ENCODE peak calls at places on chromosomes 2 and 18, in seven cellular contexts. K is hepatocyte, X is OCI-LY7, P is cardiac muscle cell, L is small intestine, E is aorta, N is IMR-90. C is an unnamed sample. For H3K36me3, the result is how much of the 10 kb centered on the place peaks cover.

GRCh38 chr18:6054443-6054842 is 159.1 kb upstream of the TMEM200C start:
- DNase-seq in P (peak), E (no peak), N (no peak), L (no peak), X (no peak), K (no peak), C (no peak)

GRCh38 chr2:209471037-209471436 is 47.2 kb downstream of the MAP2 start:
- DNase-seq in E (no peak), P (no peak), L (no peak), K (no peak), N (peak), X (no peak), C (no peak)

GRCh38 chr18:62883937-62884735 is 168.8 kb downstream of the PHLPP1 start:
- DNase-seq in X (no peak), E (no peak), K (no peak), L (no peak), P (no peak), N (no peak), C (no peak)

GRCh38 chr2:57878573-57878910 is 168.1 kb upstream of the VRK2 start:
- DNase-seq in L (no peak), E (no peak), P (no peak), N (no peak), X (no peak), K (no peak), C (no peak)

GRCh38 chr2:239608723-239609122 is 207.9 kb upstream of the HDAC4 start:
- DNase-seq in L (no peak), P (no peak), X (no peak), N (no peak), K (no peak), E (no peak), C (no peak)

GRCh38 chr2:159371506-159371905 is 85.0 kb upstream of the WDSUB1 start:
- DNase-seq in N (no peak), K (no peak), L (no peak), E (no peak), X (no peak), P (no peak), C (no peak)

GRCh38 chr2:159933040-159933726 is 129.2 kb downstream of the PLA2R1 start:
- DNase-seq in P (no peak), N (no peak), X (no peak), L (no peak), E (no peak), K (no peak), C (no peak)

GRCh38 chr2:97911922-97912575 is 83.7 kb downstream of the TMEM131 start:
- DNase-seq in L (peak), N (no peak), P (no peak), X (no peak), E (no peak), K (no peak), C (no peak)

GRCh38 chr2:12730265-12730664 is 13.5 kb downstream of the TRIB2 start:
- DNase-seq in K (no peak), P (no peak), E (no peak), N (no peak), X (no peak), L (peak), C (no peak)

GRCh38 chr2:239465017-239466001 is 64.5 kb upstream of the HDAC4 start:
- DNase-seq in N (no peak), X (no peak), P (no peak), E (peak), L (peak), K (no peak), C (peak)

GRCh38 chr18:5110288-5110687 is 86.8 kb downstream of the AKAIN1 start:
- DNase-seq in K (no peak), N (no peak), P (no peak), E (no peak), X (no peak), L (no peak), C (no peak)

GRCh38 chr2:104402825-104403224 is 451.1 kb upstream of the POU3F3 start:
- DNase-seq in P (no peak), X (no peak), L (no peak), K (no peak), E (no peak), N (no peak), C (no peak)

GRCh38 chr2:60796573-60797509 is 40.8 kb downstream of the PAPOLG start:
- DNase-seq in K (no peak), P (no peak), E (no peak), L (peak), N (peak), X (peak), C (no peak)

GRCh38 chr2:53913721-53914120 is 54.0 kb upstream of the GPR75 start:
- DNase-seq in N (peak), E (no peak), K (no peak), P (no peak), X (peak), L (no peak), C (no peak)

GRCh38 chr2:74762789-74763188 is 71.1 kb upstream of the HK2 start:
- DNase-seq in E (no peak), N (no peak), K (no peak), P (peak), L (no peak), X (peak), C (no peak)

GRCh38 chr18:26483633-26484032 is 64.7 kb downstream of the KCTD1 start:
- DNase-seq in L (peak), X (no peak), N (no peak), E (no peak), K (peak), P (no peak), C (no peak)

GRCh38 chr2:159111346-159111922 is 143.0 kb downstream of the TANC1 start:
- DNase-seq in P (no peak), X (no peak), L (no peak), K (no peak), N (no peak), E (no peak), C (no peak)

GRCh38 chr2:46818141-46818552 is 97.5 kb downstream of the MCFD2 start:
- DNase-seq in N (no peak), L (no peak), P (peak), X (no peak), E (peak), K (no peak), C (peak)
- H3K27ac ChIP-seq in N (no peak), L (no peak), P (peak), X (no peak), E (no peak), K (no peak), C (peak)

GRCh38 chr2:225196579-225196978 is 154.3 kb upstream of the DOCK10 start:
- DNase-seq in X (no peak), N (peak), E (no peak), L (no peak), K (no peak), P (no peak), C (no peak)

GRCh38 chr2:225192869-225193268 is 150.6 kb upstream of the DOCK10 start:
- DNase-seq in X (no peak), K (no peak), N (peak), E (no peak), L (no peak), P (no peak), C (no peak)

GRCh38 chr2:225190987-225191386 is 148.7 kb upstream of the DOCK10 start:
- DNase-seq in P (no peak), K (no peak), E (no peak), L (no peak), X (no peak), N (peak), C (no peak)
- H3K36me3 ChIP-seq in P (under half), K (under half), E (under half), L (under half), X (under half), N (under half), C (under half)

DNA sequence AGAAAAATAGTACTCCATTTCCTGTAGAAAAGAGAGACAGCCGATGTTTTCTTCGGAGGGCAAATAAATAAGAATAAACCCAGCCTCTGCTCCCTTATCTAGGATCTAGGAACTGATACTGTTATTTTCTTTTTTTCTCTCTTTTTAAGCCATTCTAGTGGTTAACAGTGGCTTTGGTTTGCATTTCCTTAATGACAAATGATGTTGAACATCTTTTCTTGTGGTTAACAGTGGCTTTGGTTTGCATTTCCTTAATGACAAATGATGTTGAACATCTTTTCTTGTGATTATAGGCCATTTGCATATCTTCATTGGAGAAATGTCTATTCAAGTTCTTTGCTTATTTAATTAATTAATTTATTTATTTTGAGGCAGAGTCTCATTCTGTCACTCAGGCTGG is 20.6 kb downstream of the CYP27A1 start:
- DNase-seq in K (no peak), X (no peak), P (no peak), E (no peak), N (no peak), L (no peak), C (no peak)
- H3K27ac ChIP-seq in K (no peak), X (no peak), P (peak), E (peak), N (no peak), L (no peak), C (no peak)

GRCh38 chr2:135050684-135051083 is 1.4 kb upstream of the RAB3GAP1 start:
- DNase-seq in E (no peak), P (no peak), N (no peak), L (no peak), K (no peak), X (no peak), C (no peak)

GRCh38 chr2:135047295-135047694 is at the start of gene MAP3K19:
- DNase-seq in L (no peak), X (no peak), E (no peak), N (no peak), P (no peak), K (peak), C (no peak)

GRCh38 chr2:135052042-135052876 is at the start of gene RAB3GAP1:
- DNase-seq in P (peak), N (peak), L (peak), E (peak), K (peak), X (peak), C (peak)

GRCh38 chr2:135050132-135050531 is 2.0 kb upstream of the RAB3GAP1 start:
- DNase-seq in X (no peak), L (no peak), N (no peak), P (no peak), K (no peak), E (no peak), C (no peak)

GRCh38 chr2:135048122-135048521 is 875 bp upstream of the MAP3K19 start:
- DNase-seq in P (no peak), X (no peak), L (no peak), K (no peak), E (no peak), N (no peak), C (no peak)
- H3K36me3 ChIP-seq in P (under half), X (under half), L (under half), K (under half), E (under half), N (under half), C (under half)

GRCh38 chr2:134716716-134717585 is 1.8 kb downstream of the TMEM163 start:
- DNase-seq in K (no peak), N (no peak), E (no peak), X (no peak), P (no peak), L (no peak), C (no peak)

GRCh38 chr2:134718956-134719814 is at the start of gene TMEM163:
- DNase-seq in L (no peak), N (no peak), X (no peak), P (peak), K (peak), E (no peak), C (no peak)

GRCh38 chr2:134717706-134718094 is 1.1 kb downstream of the TMEM163 start:
- DNase-seq in X (no peak), L (no peak), K (no peak), P (peak), E (no peak), N (no peak), C (no peak)

GRCh38 chr2:134715932-134716643 is 2.7 kb downstream of the TMEM163 start:
- DNase-seq in L (no peak), P (no peak), N (no peak), X (no peak), E (no peak), K (no peak), C (no peak)

GRCh38 chr2:134718095-134718955 is 475 bp downstream of the TMEM163 start:
- DNase-seq in L (no peak), E (peak), P (peak), K (peak), N (no peak), X (no peak), C (no peak)
- H3K27ac ChIP-seq in L (no peak), E (no peak), P (no peak), K (no peak), N (no peak), X (no peak), C (no peak)

GRCh38 chr2:227339098-227339599 is 14.1 kb downstream of the MFF start:
- DNase-seq in P (no peak), N (no peak), K (peak), E (no peak), L (no peak), X (no peak), C (no peak)

GRCh38 chr2:227340106-227340505 is 15.1 kb downstream of the MFF start:
- DNase-seq in X (no peak), P (no peak), N (no peak), L (no peak), E (no peak), K (no peak), C (no peak)

GRCh38 chr2:227341553-227341952 is 16.5 kb downstream of the MFF start:
- DNase-seq in X (no peak), P (no peak), E (no peak), N (no peak), L (no peak), K (no peak), C (no peak)

GRCh38 chr2:227335713-227336112 is 10.7 kb downstream of the MFF start:
- DNase-seq in P (no peak), L (no peak), K (no peak), X (no peak), E (no peak), N (no peak), C (no peak)
- H3K36me3 ChIP-seq in P (under half), L (under half), K (under half), X (half or more), E (under half), N (under half), C (half or more)